ENCODE peak calls at places on chromosomes 7 and 10, in eight cellular contexts. S, F, N, J, M, E, B and Y are unnamed samples.

GRCh38 chr10:50216894-50217293 is 34.4 kb downstream of the ASAH2 start:
- DNase-seq in S (no peak), F (peak; percentile 16), N (peak; percentile 75), J (no peak), M (no peak), E (peak; percentile 6), B (peak; percentile 49), Y (no peak)

GRCh38 chr10:44008270-44008916 is 359.7 kb upstream of the ZNF32 start:
- DNase-seq in S (no peak), F (no peak), N (no peak), J (no peak), M (no peak), E (peak; percentile 74), B (peak; percentile 55), Y (no peak)

GRCh38 chr10:119139464-119140067 is 25.9 kb downstream of the SFXN4 start:
- DNase-seq in S (no peak), F (no peak), N (peak; percentile 53), J (no peak), M (no peak), E (peak; percentile 16), B (peak; percentile 35), Y (no peak)

GRCh38 chr7:15998617-15999016 is 312.1 kb upstream of the MEOX2 start:
- DNase-seq in S (no peak), F (no peak), N (no peak), J (no peak), M (no peak), E (no peak), B (no peak), Y (no peak)

GRCh38 chr7:158295966-158296797 is 291.4 kb downstream of the PTPRN2 start:
- DNase-seq in S (no peak), F (no peak), N (no peak), J (no peak), M (peak; percentile 47), E (no peak), B (no peak), Y (no peak)

GRCh38 chr10:50635286-50635685 is 11.5 kb upstream of the SGMS1 start:
- DNase-seq in S (no peak), F (peak; percentile 84), N (no peak), J (no peak), M (no peak), E (peak; percentile 83), B (peak; percentile 76), Y (no peak)

GRCh38 chr7:37385787-37386186 is 62.9 kb downstream of the ELMO1 start:
- DNase-seq in S (no peak), F (no peak), N (no peak), J (peak; percentile 15), M (peak; percentile 68), E (peak; percentile 8), B (no peak), Y (no peak)

GRCh38 chr10:97858001-97858439 is 8.4 kb downstream of the GOLGA7B start:
- DNase-seq in S (no peak), F (no peak), N (no peak), J (no peak), M (no peak), E (no peak), B (peak; percentile 2), Y (no peak)

GRCh38 chr7:145212050-145212449 is 376.2 kb upstream of the TPK1 start:
- DNase-seq in S (no peak), F (no peak), N (no peak), J (no peak), M (no peak), E (no peak), B (no peak), Y (no peak)

GRCh38 chr7:45646996-45647411 is 72.8 kb downstream of the ADCY1 start:
- DNase-seq in S (no peak), F (peak; percentile 43), N (no peak), J (no peak), M (peak; percentile 55), E (no peak), B (no peak), Y (no peak)

GRCh38 chr10:60848126-60848525 is 69.8 kb downstream of the CDK1 start:
- DNase-seq in S (no peak), F (peak; percentile 72), N (no peak), J (no peak), M (no peak), E (no peak), B (peak; percentile 72), Y (no peak)

GRCh38 chr10:72455889-72456588 is 101.3 kb upstream of the DNAJB12 start:
- DNase-seq in S (no peak), F (no peak), N (peak; percentile 64), J (no peak), M (no peak), E (peak; percentile 6), B (peak; percentile 68), Y (no peak)

GRCh38 chr10:132458595-132459251 is 61.7 kb downstream of the PWWP2B start:
- DNase-seq in S (peak; percentile 76), F (no peak), N (peak; percentile 73), J (no peak), M (no peak), E (no peak), B (peak; percentile 25), Y (peak; percentile 88)

GRCh38 chr10:43296320-43296719 is 29.5 kb upstream of the RASGEF1A start:
- DNase-seq in S (no peak), F (no peak), N (no peak), J (no peak), M (no peak), E (no peak), B (no peak), Y (no peak)

GRCh38 chr7:157499835-157500153 is 163.0 kb downstream of the DNAJB6 start:
- DNase-seq in S (no peak), F (no peak), N (no peak), J (no peak), M (no peak), E (no peak), B (no peak), Y (no peak)

GRCh38 chr10:123890761-123891146 is 853 bp downstream of the CPXM2 start:
- DNase-seq in S (no peak), F (no peak), N (no peak), J (no peak), M (no peak), E (no peak), B (no peak), Y (no peak)

GRCh38 chr7:17497136-17497535 is 198.7 kb downstream of the AHR start:
- DNase-seq in S (no peak), F (no peak), N (no peak), J (no peak), M (no peak), E (no peak), B (peak; percentile 11), Y (no peak)

GRCh38 chr7:39624935-39625694 is 1.7 kb downstream of the RALA start:
- DNase-seq in S (no peak), F (no peak), N (no peak), J (no peak), M (no peak), E (no peak), B (peak; percentile 72), Y (no peak)

GRCh38 chr7:134834689-134835462 is 55.4 kb downstream of the CALD1 start:
- DNase-seq in S (no peak), F (no peak), N (no peak), J (no peak), M (no peak), E (no peak), B (peak; percentile 82), Y (no peak)

GRCh38 chr7:158413962-158414961 is 173.4 kb downstream of the PTPRN2 start:
- DNase-seq in S (no peak), F (peak; percentile 3), N (peak; percentile 77), J (no peak), M (no peak), E (no peak), B (no peak), Y (no peak)

GRCh38 chr10:88565072-88565471 is 18.0 kb downstream of the RNLS start:
- DNase-seq in S (no peak), F (peak; percentile 14), N (no peak), J (no peak), M (no peak), E (peak; percentile 13), B (peak; percentile 72), Y (no peak)

GRCh38 chr7:106109521-106110237 is 2.4 kb downstream of the SYPL1 start:
- DNase-seq in S (no peak), F (no peak), N (no peak), J (no peak), M (no peak), E (no peak), B (no peak), Y (no peak)

GRCh38 chr7:149494738-149495368 is 2.8 kb downstream of the ZNF746 start:
- DNase-seq in S (no peak), F (peak; percentile 12), N (no peak), J (no peak), M (no peak), E (no peak), B (peak; percentile 80), Y (no peak)

GRCh38 chr7:102064361-102065025 is 222.2 kb upstream of the SH2B2 start:
- DNase-seq in S (peak; percentile 67), F (no peak), N (no peak), J (no peak), M (no peak), E (peak; percentile 64), B (peak; percentile 69), Y (peak; percentile 18)

GRCh38 chr7:30148951-30149459 is 14.2 kb downstream of the MTURN start:
- DNase-seq in S (no peak), F (no peak), N (no peak), J (no peak), M (no peak), E (no peak), B (no peak), Y (no peak)

GRCh38 chr7:35232994-35233393 is 20.9 kb downstream of the TBX20 start:
- DNase-seq in S (no peak), F (no peak), N (no peak), J (no peak), M (no peak), E (no peak), B (no peak), Y (no peak)
- TF ChIP-seq CTCF in S (no peak), F (no peak), N (no peak), J (no peak), M (no peak), E (no peak), B (no peak), Y (no peak)

GRCh38 chr10:31490858-31491504 is 172.0 kb downstream of the ZEB1 start:
- DNase-seq in S (no peak), F (peak; percentile 34), N (peak; percentile 71), J (no peak), M (no peak), E (peak; percentile 29), B (peak; percentile 78), Y (no peak)
- TF ChIP-seq CTCF in S (peak; percentile 68), F (peak; percentile 61), N (peak; percentile 81), J (peak; percentile 4), M (peak; percentile 67), E (peak; percentile 79), B (peak; percentile 77), Y (peak; percentile 46)

GRCh38 chr7:116461500-116461899 is 38.0 kb upstream of the CAV2 start:
- DNase-seq in S (no peak), F (no peak), N (no peak), J (no peak), M (no peak), E (no peak), B (no peak), Y (no peak)
- TF ChIP-seq CTCF in S (peak; percentile 4), F (peak; percentile 12), N (no peak), J (no peak), M (no peak), E (no peak), B (peak; percentile 28), Y (no peak)

DNA sequence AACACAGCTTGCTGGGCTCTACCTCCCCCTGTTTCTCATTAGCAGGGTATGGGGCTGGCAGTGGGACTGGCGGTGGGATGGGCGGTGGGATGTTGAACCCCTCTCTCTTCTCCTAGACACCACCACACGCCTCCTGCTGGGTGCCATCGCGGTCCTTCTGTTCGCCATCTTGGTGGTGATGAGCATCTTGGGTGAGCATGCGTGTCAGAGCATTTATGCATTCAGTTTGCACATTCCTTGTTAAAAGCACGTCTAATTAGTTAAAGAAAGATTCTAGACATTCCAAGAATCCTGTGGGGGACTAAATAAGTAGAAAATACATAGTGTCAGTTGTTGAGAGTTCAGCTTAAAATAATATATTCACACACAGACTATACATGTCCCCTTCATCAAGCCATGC is 12.7 kb downstream of the CLEC2L start:
- DNase-seq in S (peak; percentile 7), F (no peak), N (no peak), J (no peak), M (no peak), E (no peak), B (no peak), Y (no peak)
- TF ChIP-seq CTCF in S (no peak), F (no peak), N (no peak), J (no peak), M (no peak), E (no peak), B (no peak), Y (no peak)